ENCODE peak calls at places on chromosomes 4 and X, in seven cellular contexts. One of them, this sample, is unnamed.

GRCh38 chr4:149951501-149951900 is 126.7 kb upstream of the DCLK2 start:
- DNase-seq in astrocyte of the spinal cord: no peak
- DNase-seq in glutamatergic neuron: no peak
- DNase-seq in AG09319: no peak
- DNase-seq in neuronal stem cell: no peak
- DNase-seq in fibroblast of the conjunctiva: no peak
- DNase-seq in fibroblast of lung: no peak
- DNase-seq in this sample: no peak

GRCh38 chr4:153084939-153085630 is 119.2 kb upstream of the TRIM2 start:
- DNase-seq in astrocyte of the spinal cord: peak
- DNase-seq in glutamatergic neuron: peak
- DNase-seq in AG09319: peak
- DNase-seq in neuronal stem cell: peak
- DNase-seq in fibroblast of the conjunctiva: peak
- DNase-seq in fibroblast of lung: peak
- DNase-seq in this sample: peak

GRCh38 chr4:141078871-141079270 is 54.4 kb downstream of the RNF150 start:
- DNase-seq in astrocyte of the spinal cord: no peak
- DNase-seq in glutamatergic neuron: no peak
- DNase-seq in AG09319: peak
- DNase-seq in neuronal stem cell: no peak
- DNase-seq in fibroblast of the conjunctiva: peak
- DNase-seq in fibroblast of lung: peak
- DNase-seq in this sample: no peak

GRCh38 chr4:136458326-136458725 is 1074.0 kb downstream of the PCDH18 start:
- DNase-seq in astrocyte of the spinal cord: no peak
- DNase-seq in glutamatergic neuron: no peak
- DNase-seq in AG09319: no peak
- DNase-seq in neuronal stem cell: no peak
- DNase-seq in fibroblast of the conjunctiva: no peak
- DNase-seq in fibroblast of lung: no peak
- DNase-seq in this sample: no peak

GRCh38 chr4:76758290-76758882 is 139.6 kb downstream of the SOWAHB start:
- DNase-seq in astrocyte of the spinal cord: peak
- DNase-seq in glutamatergic neuron: no peak
- DNase-seq in AG09319: no peak
- DNase-seq in neuronal stem cell: peak
- DNase-seq in fibroblast of the conjunctiva: peak
- DNase-seq in fibroblast of lung: peak
- DNase-seq in this sample: peak

GRCh38 chr4:32460972-32461371 is 1740.8 kb downstream of the PCDH7 start:
- DNase-seq in astrocyte of the spinal cord: no peak
- DNase-seq in glutamatergic neuron: no peak
- DNase-seq in AG09319: no peak
- DNase-seq in neuronal stem cell: no peak
- DNase-seq in fibroblast of the conjunctiva: no peak
- DNase-seq in fibroblast of lung: no peak
- DNase-seq in this sample: no peak

GRCh38 chr4:121140712-121141111 is 23.4 kb downstream of the TNIP3 start:
- DNase-seq in astrocyte of the spinal cord: peak
- DNase-seq in glutamatergic neuron: no peak
- DNase-seq in AG09319: no peak
- DNase-seq in neuronal stem cell: no peak
- DNase-seq in fibroblast of the conjunctiva: no peak
- DNase-seq in fibroblast of lung: peak
- DNase-seq in this sample: peak

GRCh38 chrX:153478746-153479145 is 8.4 kb upstream of the HAUS7 start:
- DNase-seq in astrocyte of the spinal cord: no peak
- DNase-seq in glutamatergic neuron: no peak
- DNase-seq in AG09319: no peak
- DNase-seq in neuronal stem cell: no peak
- DNase-seq in fibroblast of the conjunctiva: no peak
- DNase-seq in fibroblast of lung: no peak
- DNase-seq in this sample: no peak

GRCh38 chr4:184306949-184307348 is 89.3 kb upstream of the ENPP6 start:
- DNase-seq in astrocyte of the spinal cord: peak
- DNase-seq in glutamatergic neuron: no peak
- DNase-seq in AG09319: no peak
- DNase-seq in neuronal stem cell: no peak
- DNase-seq in fibroblast of the conjunctiva: no peak
- DNase-seq in fibroblast of lung: peak
- DNase-seq in this sample: no peak

GRCh38 chr4:165839615-165840333 is 33.3 kb upstream of the TLL1 start:
- DNase-seq in astrocyte of the spinal cord: no peak
- DNase-seq in glutamatergic neuron: no peak
- DNase-seq in AG09319: no peak
- DNase-seq in neuronal stem cell: no peak
- DNase-seq in fibroblast of the conjunctiva: no peak
- DNase-seq in fibroblast of lung: no peak
- DNase-seq in this sample: no peak

GRCh38 chr4:176584031-176584430 is 208.7 kb downstream of the VEGFC start:
- DNase-seq in astrocyte of the spinal cord: peak
- DNase-seq in glutamatergic neuron: no peak
- DNase-seq in AG09319: no peak
- DNase-seq in neuronal stem cell: no peak
- DNase-seq in fibroblast of the conjunctiva: no peak
- DNase-seq in fibroblast of lung: peak
- DNase-seq in this sample: no peak

GRCh38 chr4:170691168-170691567 is 601.4 kb upstream of the AADAT start:
- DNase-seq in astrocyte of the spinal cord: no peak
- DNase-seq in glutamatergic neuron: no peak
- DNase-seq in AG09319: no peak
- DNase-seq in neuronal stem cell: no peak
- DNase-seq in fibroblast of the conjunctiva: no peak
- DNase-seq in fibroblast of lung: peak
- DNase-seq in this sample: no peak

GRCh38 chr4:24473309-24473721 is 111.0 kb downstream of the DHX15 start:
- DNase-seq in astrocyte of the spinal cord: peak
- DNase-seq in glutamatergic neuron: no peak
- DNase-seq in AG09319: no peak
- DNase-seq in neuronal stem cell: peak
- DNase-seq in fibroblast of the conjunctiva: no peak
- DNase-seq in fibroblast of lung: peak
- DNase-seq in this sample: peak